ENCODE peak calls at places on chromosome 11, in ten cellular contexts. One of them, this sample, is unnamed.

GRCh38 chr11:725624-726202 is 19.7 kb downstream of the EPS8L2 start:
- DNase-seq in psoas muscle: peak; percentile 19
- DNase-seq in MM.1S: peak; percentile 28
- DNase-seq in endothelial cell: no peak
- DNase-seq in mesothelial cell of epicardium: no peak
- DNase-seq in BE2C: peak; percentile 4
- DNase-seq in HFFc6: no peak
- DNase-seq in CD4-positive, alpha-beta T cell: no peak
- DNase-seq in kidney epithelial cell: no peak
- DNase-seq in lower leg skin: no peak
- DNase-seq in this sample: no peak

GRCh38 chr11:69493931-69494821 is 12.7 kb downstream of the LINC01488 start:
- DNase-seq in lower leg skin: no peak
- DNase-seq in MM.1S: no peak
- DNase-seq in psoas muscle: peak; percentile 10
- DNase-seq in HFFc6: no peak
- DNase-seq in mesothelial cell of epicardium: no peak
- DNase-seq in BE2C: no peak
- DNase-seq in CD4-positive, alpha-beta T cell: no peak
- DNase-seq in endothelial cell: peak; percentile 52
- DNase-seq in kidney epithelial cell: no peak
- DNase-seq in this sample: no peak

GRCh38 chr11:13338437-13339069 is 61.0 kb downstream of the BMAL1 start:
- DNase-seq in MM.1S: peak; percentile 21
- DNase-seq in BE2C: no peak
- DNase-seq in CD4-positive, alpha-beta T cell: no peak
- DNase-seq in HFFc6: peak; percentile 58
- DNase-seq in lower leg skin: no peak
- DNase-seq in endothelial cell: no peak
- DNase-seq in mesothelial cell of epicardium: no peak
- DNase-seq in kidney epithelial cell: no peak
- DNase-seq in psoas muscle: no peak
- DNase-seq in this sample: peak; percentile 50

GRCh38 chr11:28176231-28176853 is 68.2 kb downstream of the METTL15 start:
- DNase-seq in BE2C: no peak
- DNase-seq in lower leg skin: no peak
- DNase-seq in psoas muscle: no peak
- DNase-seq in endothelial cell: no peak
- DNase-seq in HFFc6: peak; percentile 59
- DNase-seq in mesothelial cell of epicardium: no peak
- DNase-seq in MM.1S: no peak
- DNase-seq in CD4-positive, alpha-beta T cell: no peak
- DNase-seq in kidney epithelial cell: no peak
- DNase-seq in this sample: peak; percentile 11

GRCh38 chr11:127965947-127966668 is 621.2 kb downstream of the ETS1 start:
- DNase-seq in psoas muscle: no peak
- DNase-seq in CD4-positive, alpha-beta T cell: no peak
- DNase-seq in HFFc6: no peak
- DNase-seq in lower leg skin: no peak
- DNase-seq in kidney epithelial cell: no peak
- DNase-seq in MM.1S: no peak
- DNase-seq in BE2C: no peak
- DNase-seq in endothelial cell: no peak
- DNase-seq in mesothelial cell of epicardium: no peak
- DNase-seq in this sample: peak; percentile 7

GRCh38 chr11:88169881-88170280 is 5.4 kb downstream of the RAB38 start:
- DNase-seq in mesothelial cell of epicardium: no peak
- DNase-seq in psoas muscle: no peak
- DNase-seq in BE2C: no peak
- DNase-seq in CD4-positive, alpha-beta T cell: no peak
- DNase-seq in kidney epithelial cell: no peak
- DNase-seq in lower leg skin: no peak
- DNase-seq in endothelial cell: no peak
- DNase-seq in HFFc6: no peak
- DNase-seq in MM.1S: no peak
- DNase-seq in this sample: no peak

GRCh38 chr11:9460322-9461067 is at the start of gene ZNF143:
- DNase-seq in BE2C: peak; percentile 96
- DNase-seq in endothelial cell: peak; percentile 98
- DNase-seq in psoas muscle: peak; percentile 100
- DNase-seq in MM.1S: peak; percentile 100
- DNase-seq in kidney epithelial cell: peak; percentile 98
- DNase-seq in HFFc6: peak; percentile 100
- DNase-seq in mesothelial cell of epicardium: peak; percentile 100
- DNase-seq in CD4-positive, alpha-beta T cell: peak; percentile 100
- DNase-seq in lower leg skin: peak; percentile 100
- DNase-seq in this sample: peak; percentile 100

GRCh38 chr11:107666911-107667568 is 44.8 kb downstream of the SLN start:
- DNase-seq in CD4-positive, alpha-beta T cell: no peak
- DNase-seq in BE2C: no peak
- DNase-seq in HFFc6: no peak
- DNase-seq in mesothelial cell of epicardium: no peak
- DNase-seq in MM.1S: no peak
- DNase-seq in kidney epithelial cell: no peak
- DNase-seq in psoas muscle: no peak
- DNase-seq in endothelial cell: no peak
- DNase-seq in lower leg skin: no peak
- DNase-seq in this sample: no peak

GRCh38 chr11:92440701-92441338 is 216.2 kb downstream of the FAT3 start:
- DNase-seq in mesothelial cell of epicardium: no peak
- DNase-seq in CD4-positive, alpha-beta T cell: no peak
- DNase-seq in lower leg skin: no peak
- DNase-seq in HFFc6: no peak
- DNase-seq in BE2C: no peak
- DNase-seq in MM.1S: no peak
- DNase-seq in kidney epithelial cell: no peak
- DNase-seq in endothelial cell: no peak
- DNase-seq in psoas muscle: no peak
- DNase-seq in this sample: no peak

GRCh38 chr11:77374611-77375031 is 73.1 kb upstream of the GDPD4 start:
- DNase-seq in MM.1S: no peak
- DNase-seq in CD4-positive, alpha-beta T cell: no peak
- DNase-seq in BE2C: no peak
- DNase-seq in kidney epithelial cell: no peak
- DNase-seq in psoas muscle: no peak
- DNase-seq in endothelial cell: no peak
- DNase-seq in lower leg skin: no peak
- DNase-seq in mesothelial cell of epicardium: no peak
- DNase-seq in HFFc6: peak; percentile 17
- DNase-seq in this sample: peak; percentile 58

GRCh38 chr11:1531961-1532586 is 40.0 kb downstream of the DUSP8 start:
- DNase-seq in CD4-positive, alpha-beta T cell: no peak
- DNase-seq in BE2C: peak; percentile 65
- DNase-seq in lower leg skin: no peak
- DNase-seq in psoas muscle: peak; percentile 78
- DNase-seq in mesothelial cell of epicardium: no peak
- DNase-seq in endothelial cell: no peak
- DNase-seq in kidney epithelial cell: no peak
- DNase-seq in HFFc6: no peak
- DNase-seq in MM.1S: no peak
- DNase-seq in this sample: no peak

GRCh38 chr11:35598254-35599125 is 19.8 kb upstream of the FJX1 start:
- DNase-seq in MM.1S: no peak
- DNase-seq in BE2C: no peak
- DNase-seq in psoas muscle: no peak
- DNase-seq in endothelial cell: no peak
- DNase-seq in lower leg skin: no peak
- DNase-seq in kidney epithelial cell: no peak
- DNase-seq in CD4-positive, alpha-beta T cell: no peak
- DNase-seq in mesothelial cell of epicardium: no peak
- DNase-seq in HFFc6: no peak
- DNase-seq in this sample: no peak

DNA sequence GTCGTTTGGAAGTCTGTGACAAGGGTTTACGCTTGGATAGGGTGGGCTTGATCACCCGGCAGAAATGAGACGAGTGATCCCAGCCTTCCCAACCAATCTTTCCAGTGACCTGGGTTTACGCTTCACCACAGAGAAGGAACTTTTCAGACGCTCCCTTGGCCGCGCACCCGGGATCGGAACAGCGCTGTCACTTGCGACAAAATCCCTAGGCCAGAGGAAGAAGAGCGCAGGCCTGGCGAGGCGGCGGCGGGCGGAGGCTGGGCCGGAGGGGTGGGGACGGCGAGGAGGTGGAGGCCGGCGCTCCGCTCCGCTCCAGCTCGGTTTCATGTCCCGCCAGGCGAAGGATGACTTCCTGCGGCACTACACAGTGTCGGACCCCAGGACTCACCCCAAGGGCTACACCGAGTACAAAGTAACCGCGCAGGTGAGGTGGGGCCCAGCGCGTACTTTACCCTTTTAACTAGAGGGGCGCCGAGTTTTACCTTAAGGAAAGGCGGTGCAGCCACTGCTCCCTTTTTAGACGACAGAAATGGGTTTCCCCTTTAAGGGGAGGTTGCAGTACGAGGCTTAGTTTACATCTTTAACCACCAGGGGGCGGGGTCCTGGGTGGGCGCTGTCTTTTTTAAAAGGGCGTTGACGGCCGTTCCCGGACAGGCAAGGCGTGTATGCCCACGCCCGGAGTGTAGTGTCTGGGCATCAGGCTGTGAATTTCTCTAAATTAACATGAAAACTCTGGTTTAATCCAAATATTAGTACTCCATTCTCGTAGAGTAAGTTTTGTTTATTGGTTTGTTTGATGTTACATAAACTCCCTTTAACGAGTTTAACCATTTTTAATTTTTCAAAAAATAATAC is at the start of gene SNX15:
- DNase-seq in HFFc6: peak; percentile 94
- DNase-seq in MM.1S: peak; percentile 97
- DNase-seq in psoas muscle: peak; percentile 94
- DNase-seq in lower leg skin: peak; percentile 98
- DNase-seq in kidney epithelial cell: peak; percentile 69
- DNase-seq in CD4-positive, alpha-beta T cell: peak; percentile 85
- DNase-seq in BE2C: peak; percentile 85
- DNase-seq in endothelial cell: peak; percentile 92
- DNase-seq in mesothelial cell of epicardium: peak; percentile 89
- DNase-seq in this sample: peak; percentile 98
- TF ChIP-seq CTCF in HFFc6: peak; percentile 97
- TF ChIP-seq CTCF in MM.1S: peak; percentile 44
- TF ChIP-seq CTCF in psoas muscle: peak; percentile 77
- TF ChIP-seq CTCF in lower leg skin: no peak
- TF ChIP-seq CTCF in kidney epithelial cell: peak; percentile 78
- TF ChIP-seq CTCF in CD4-positive, alpha-beta T cell: peak; percentile 86
- TF ChIP-seq CTCF in BE2C: peak; percentile 53
- TF ChIP-seq CTCF in endothelial cell: peak; percentile 89
- TF ChIP-seq CTCF in mesothelial cell of epicardium: peak; percentile 93
- TF ChIP-seq CTCF in this sample: peak; percentile 68

DNA sequence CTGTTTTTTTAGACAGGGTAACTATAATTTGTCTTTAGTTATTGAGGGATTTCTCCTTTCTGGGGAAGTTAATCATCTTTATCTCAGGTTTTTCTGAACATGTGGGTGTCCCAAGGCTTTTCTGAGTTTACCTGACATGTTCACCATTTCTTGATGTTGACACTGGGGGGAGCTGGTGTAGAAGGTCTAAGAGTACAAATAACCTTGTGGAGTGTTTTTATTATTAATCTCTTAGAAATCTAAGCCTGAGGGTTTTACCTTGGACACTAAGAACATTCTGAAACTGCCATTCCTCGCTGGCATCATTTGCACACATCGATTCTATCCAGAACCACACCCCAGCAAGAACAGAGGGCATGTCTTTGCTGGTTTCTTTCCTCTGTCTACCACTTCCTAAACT is 15.6 kb upstream of the C11orf91 start:
- DNase-seq in psoas muscle: no peak
- DNase-seq in lower leg skin: no peak
- DNase-seq in mesothelial cell of epicardium: no peak
- DNase-seq in kidney epithelial cell: no peak
- DNase-seq in MM.1S: peak; percentile 36
- DNase-seq in HFFc6: peak; percentile 41
- DNase-seq in CD4-positive, alpha-beta T cell: no peak
- DNase-seq in endothelial cell: no peak
- DNase-seq in BE2C: no peak
- DNase-seq in this sample: peak; percentile 58
- TF ChIP-seq CTCF in psoas muscle: peak; percentile 55
- TF ChIP-seq CTCF in lower leg skin: no peak
- TF ChIP-seq CTCF in mesothelial cell of epicardium: no peak
- TF ChIP-seq CTCF in kidney epithelial cell: peak; percentile 47
- TF ChIP-seq CTCF in MM.1S: peak; percentile 45
- TF ChIP-seq CTCF in HFFc6: peak; percentile 74
- TF ChIP-seq CTCF in CD4-positive, alpha-beta T cell: peak; percentile 22
- TF ChIP-seq CTCF in endothelial cell: no peak
- TF ChIP-seq CTCF in BE2C: peak; percentile 23
- TF ChIP-seq CTCF in this sample: peak; percentile 36

GRCh38 chr11:114953039-114953438 is 274.7 kb downstream of the NXPE2 start:
- DNase-seq in MM.1S: no peak
- DNase-seq in kidney epithelial cell: no peak
- DNase-seq in lower leg skin: no peak
- DNase-seq in HFFc6: no peak
- DNase-seq in BE2C: no peak
- DNase-seq in psoas muscle: no peak
- DNase-seq in endothelial cell: no peak
- DNase-seq in mesothelial cell of epicardium: no peak
- DNase-seq in CD4-positive, alpha-beta T cell: no peak
- DNase-seq in this sample: no peak
- TF ChIP-seq CTCF in MM.1S: no peak
- TF ChIP-seq CTCF in kidney epithelial cell: no peak
- TF ChIP-seq CTCF in lower leg skin: no peak
- TF ChIP-seq CTCF in HFFc6: no peak
- TF ChIP-seq CTCF in BE2C: peak; percentile 62
- TF ChIP-seq CTCF in psoas muscle: peak; percentile 31
- TF ChIP-seq CTCF in endothelial cell: no peak
- TF ChIP-seq CTCF in mesothelial cell of epicardium: no peak
- TF ChIP-seq CTCF in CD4-positive, alpha-beta T cell: no peak
- TF ChIP-seq CTCF in this sample: no peak

GRCh38 chr11:45209480-45209879 is 63.0 kb downstream of the PRDM11 start:
- DNase-seq in mesothelial cell of epicardium: no peak
- DNase-seq in CD4-positive, alpha-beta T cell: no peak
- DNase-seq in psoas muscle: no peak
- DNase-seq in MM.1S: no peak
- DNase-seq in endothelial cell: no peak
- DNase-seq in kidney epithelial cell: no peak
- DNase-seq in HFFc6: no peak
- DNase-seq in BE2C: no peak
- DNase-seq in lower leg skin: no peak
- DNase-seq in this sample: no peak

GRCh38 chr11:45209000-45209399 is 62.6 kb downstream of the PRDM11 start:
- DNase-seq in lower leg skin: no peak
- DNase-seq in MM.1S: no peak
- DNase-seq in endothelial cell: no peak
- DNase-seq in HFFc6: no peak
- DNase-seq in psoas muscle: no peak
- DNase-seq in CD4-positive, alpha-beta T cell: no peak
- DNase-seq in kidney epithelial cell: no peak
- DNase-seq in mesothelial cell of epicardium: no peak
- DNase-seq in BE2C: no peak
- DNase-seq in this sample: no peak

GRCh38 chr11:45208135-45208534 is 61.7 kb downstream of the PRDM11 start:
- DNase-seq in CD4-positive, alpha-beta T cell: no peak
- DNase-seq in kidney epithelial cell: no peak
- DNase-seq in lower leg skin: no peak
- DNase-seq in mesothelial cell of epicardium: no peak
- DNase-seq in endothelial cell: no peak
- DNase-seq in HFFc6: no peak
- DNase-seq in MM.1S: no peak
- DNase-seq in BE2C: no peak
- DNase-seq in psoas muscle: no peak
- DNase-seq in this sample: no peak

GRCh38 chr11:45205978-45206377 is 59.5 kb downstream of the PRDM11 start:
- DNase-seq in HFFc6: no peak
- DNase-seq in kidney epithelial cell: no peak
- DNase-seq in BE2C: no peak
- DNase-seq in CD4-positive, alpha-beta T cell: no peak
- DNase-seq in endothelial cell: no peak
- DNase-seq in lower leg skin: no peak
- DNase-seq in mesothelial cell of epicardium: no peak
- DNase-seq in MM.1S: no peak
- DNase-seq in psoas muscle: no peak
- DNase-seq in this sample: no peak

GRCh38 chr11:45204761-45205160 is 58.3 kb downstream of the PRDM11 start:
- DNase-seq in MM.1S: no peak
- DNase-seq in lower leg skin: no peak
- DNase-seq in HFFc6: no peak
- DNase-seq in endothelial cell: no peak
- DNase-seq in mesothelial cell of epicardium: no peak
- DNase-seq in BE2C: no peak
- DNase-seq in CD4-positive, alpha-beta T cell: no peak
- DNase-seq in kidney epithelial cell: no peak
- DNase-seq in psoas muscle: no peak
- DNase-seq in this sample: no peak
- TF ChIP-seq CTCF in MM.1S: no peak
- TF ChIP-seq CTCF in lower leg skin: no peak
- TF ChIP-seq CTCF in HFFc6: no peak
- TF ChIP-seq CTCF in endothelial cell: no peak
- TF ChIP-seq CTCF in mesothelial cell of epicardium: no peak
- TF ChIP-seq CTCF in BE2C: peak; percentile 8
- TF ChIP-seq CTCF in CD4-positive, alpha-beta T cell: no peak
- TF ChIP-seq CTCF in kidney epithelial cell: no peak
- TF ChIP-seq CTCF in psoas muscle: no peak
- TF ChIP-seq CTCF in this sample: peak; percentile 10